ENCODE peak calls at places on chromosomes 7 and 10, in five cellular contexts. S is fibroblast of lung, Y is cardiac muscle cell, I is A549, T is brain microvascular endothelial cell. R is an unnamed sample.

GRCh38 chr7:2785071-2785500 is 59.0 kb downstream of the GNA12 start:
- DNase-seq in S (peak), Y (peak), I (no peak), T (peak), R (peak)

GRCh38 chr7:24825931-24826661 is 68.8 kb upstream of the GSDME start:
- DNase-seq in S (peak), Y (no peak), I (peak), T (peak), R (peak)

GRCh38 chr10:79445217-79445707 is at the start of gene ZCCHC24:
- DNase-seq in S (no peak), Y (no peak), I (peak), T (no peak), R (no peak)

GRCh38 chr7:152882576-152883310 is 123.2 kb downstream of the ACTR3B start:
- DNase-seq in S (no peak), Y (no peak), I (no peak), T (no peak), R (no peak)

GRCh38 chr10:36888925-36889573 is 236.3 kb upstream of the ANKRD30A start:
- DNase-seq in S (no peak), Y (peak), I (peak), T (peak), R (no peak)

GRCh38 chr7:19754521-19755116 is 18.8 kb downstream of the TMEM196 start:
- DNase-seq in S (peak), Y (peak), I (peak), T (peak), R (peak)

GRCh38 chr10:79400567-79401004 is 44.8 kb downstream of the ZCCHC24 start:
- DNase-seq in S (no peak), Y (peak), I (peak), T (no peak), R (no peak)

GRCh38 chr7:54764861-54765260 is 5.8 kb upstream of the SEC61G start:
- DNase-seq in S (no peak), Y (no peak), I (no peak), T (no peak), R (no peak)

GRCh38 chr10:47268696-47269095 is 31.3 kb upstream of the GDF10 start:
- DNase-seq in S (no peak), Y (no peak), I (no peak), T (no peak), R (no peak)

GRCh38 chr10:90787906-90788491 is 69.8 kb downstream of the HTR7 start:
- DNase-seq in S (peak), Y (peak), I (peak), T (peak), R (no peak)

GRCh38 chr7:135803143-135803542 is 54.5 kb upstream of the FAM180A start:
- DNase-seq in S (no peak), Y (no peak), I (peak), T (no peak), R (no peak)

GRCh38 chr10:124604214-124605000 is 139.8 kb downstream of the FAM53B start:
- DNase-seq in S (no peak), Y (no peak), I (no peak), T (no peak), R (no peak)

GRCh38 chr10:69800109-69800508 is 1.6 kb upstream of the COL13A1 start:
- DNase-seq in S (peak), Y (peak), I (peak), T (peak), R (peak)

GRCh38 chr10:73886085-73886529 is 11.8 kb upstream of the CAMK2G start:
- DNase-seq in S (peak), Y (peak), I (peak), T (peak), R (peak)

GRCh38 chr7:27172823-27173411 is 1.2 kb downstream of the HOXA10 start:
- DNase-seq in S (no peak), Y (no peak), I (peak), T (no peak), R (no peak)

GRCh38 chr10:2681911-2682310 is 385.4 kb upstream of the PFKP start:
- DNase-seq in S (no peak), Y (no peak), I (no peak), T (no peak), R (no peak)

GRCh38 chr7:67267914-67268313 is 271.3 kb downstream of the TYW1 start:
- DNase-seq in S (no peak), Y (peak), I (no peak), T (no peak), R (no peak)

GRCh38 chr10:24513155-24513554 is 210.5 kb downstream of the ARHGAP21 start:
- DNase-seq in S (peak), Y (no peak), I (peak), T (peak), R (peak)

GRCh38 chr10:131261890-131262289 is 49.6 kb downstream of the TCERG1L start:
- DNase-seq in S (no peak), Y (no peak), I (no peak), T (no peak), R (no peak)

GRCh38 chr7:2710256-2710655 is 22.3 kb downstream of the AMZ1 start:
- DNase-seq in S (no peak), Y (no peak), I (no peak), T (no peak), R (no peak)

GRCh38 chr10:99461230-99461629 is 30.8 kb upstream of the GOT1 start:
- DNase-seq in S (peak), Y (no peak), I (peak), T (peak), R (no peak)

GRCh38 chr10:123840714-123841113 is 50.9 kb downstream of the CPXM2 start:
- DNase-seq in S (no peak), Y (no peak), I (no peak), T (no peak), R (no peak)

GRCh38 chr10:23478570-23478969 is 39.7 kb downstream of the OTUD1 start:
- DNase-seq in S (no peak), Y (no peak), I (no peak), T (no peak), R (no peak)

GRCh38 chr10:124701881-124702656 is 42.1 kb downstream of the FAM53B start:
- DNase-seq in S (peak), Y (no peak), I (no peak), T (peak), R (no peak)

GRCh38 chr10:92290076-92290836 is 622 bp downstream of the CPEB3 start:
- DNase-seq in S (peak), Y (peak), I (peak), T (peak), R (peak)

GRCh38 chr10:98528785-98529183 is 82.0 kb upstream of the HPS1 start:
- DNase-seq in S (no peak), Y (no peak), I (no peak), T (no peak), R (no peak)

GRCh38 chr7:129741743-129742213 is 130.3 kb downstream of the NRF1 start:
- DNase-seq in S (no peak), Y (no peak), I (no peak), T (no peak), R (no peak)

GRCh38 chr10:78139336-78139735 is 105.7 kb downstream of the RPS24 start:
- DNase-seq in S (no peak), Y (peak), I (no peak), T (no peak), R (no peak)

GRCh38 chr10:17003151-17003550 is 126.5 kb downstream of the CUBN start:
- DNase-seq in S (peak), Y (no peak), I (no peak), T (peak), R (peak)

GRCh38 chr7:139088268-139088667 is 21.3 kb downstream of the ZC3HAV1 start:
- DNase-seq in S (no peak), Y (no peak), I (no peak), T (no peak), R (no peak)

GRCh38 chr10:94006591-94007550 is 13.1 kb downstream of the PLCE1 start:
- DNase-seq in S (peak), Y (peak), I (peak), T (peak), R (peak)

GRCh38 chr10:132308588-132309451 is 1.1 kb upstream of the STK32C start:
- DNase-seq in S (no peak), Y (peak), I (no peak), T (no peak), R (no peak)

GRCh38 chr7:44964384-44964830 is 14.4 kb downstream of the MYO1G start:
- DNase-seq in S (no peak), Y (no peak), I (peak), T (no peak), R (no peak)

GRCh38 chr7:123624527-123625183 is 23.0 kb downstream of the ASB15 start:
- DNase-seq in S (no peak), Y (no peak), I (peak), T (no peak), R (no peak)

GRCh38 chr7:43642897-43643630 is 60.2 kb downstream of the STK17A start:
- DNase-seq in S (no peak), Y (no peak), I (no peak), T (no peak), R (no peak)

GRCh38 chr10:37930423-37930822 is 46.0 kb downstream of the ZNF25 start:
- DNase-seq in S (no peak), Y (no peak), I (no peak), T (no peak), R (no peak)

GRCh38 chr7:99106869-99107268 is 37.0 kb downstream of the SMURF1 start:
- DNase-seq in S (peak), Y (no peak), I (no peak), T (no peak), R (no peak)

DNA sequence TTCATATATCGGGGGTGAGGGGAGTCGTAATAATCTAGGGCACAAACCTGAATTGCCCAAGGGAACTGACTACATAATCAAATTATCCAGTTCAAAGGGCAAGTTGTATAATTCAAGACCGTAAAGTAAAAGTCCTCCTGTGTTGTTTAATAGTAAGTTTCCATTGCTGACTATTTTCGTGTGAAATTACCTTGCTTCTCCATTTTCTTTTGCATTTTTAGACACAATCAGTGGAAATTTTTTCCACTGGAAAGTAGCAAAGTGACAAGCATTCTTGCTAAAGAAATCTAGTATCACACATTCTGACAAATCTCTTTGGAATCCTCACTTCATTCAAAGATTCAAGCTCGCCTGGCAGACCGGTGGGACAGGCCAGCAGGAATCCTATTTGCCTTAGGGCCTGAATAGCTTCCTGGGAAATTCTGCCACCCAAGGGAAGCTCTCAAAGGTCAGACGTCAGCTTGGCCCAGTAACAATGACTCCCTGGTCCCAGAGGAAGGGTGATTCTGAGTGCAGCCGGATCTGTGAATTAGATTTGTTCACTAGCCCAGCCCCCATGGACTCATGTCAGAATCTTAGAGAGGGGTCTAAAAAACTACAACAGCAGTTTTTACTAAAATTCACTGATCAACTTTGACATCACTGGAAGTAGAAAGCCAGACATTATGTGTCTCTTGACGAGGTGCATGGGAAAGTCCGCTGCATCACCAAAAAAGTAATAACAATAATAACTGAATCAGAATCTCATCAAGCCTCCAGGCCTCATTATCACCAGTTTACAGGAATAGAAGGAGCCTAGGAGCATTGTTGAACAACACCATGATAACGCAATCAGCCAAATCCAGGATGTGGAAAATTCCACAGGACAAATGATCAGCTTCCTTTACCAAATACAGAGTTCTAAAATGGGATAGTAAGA is 161.0 kb downstream of the SKIDA1 start:
- DNase-seq in S (peak), Y (peak), I (peak), T (peak), R (peak)
- H3K4me3 ChIP-seq in S (no peak), Y (no peak), I (peak), T (no peak), R (no peak)

DNA sequence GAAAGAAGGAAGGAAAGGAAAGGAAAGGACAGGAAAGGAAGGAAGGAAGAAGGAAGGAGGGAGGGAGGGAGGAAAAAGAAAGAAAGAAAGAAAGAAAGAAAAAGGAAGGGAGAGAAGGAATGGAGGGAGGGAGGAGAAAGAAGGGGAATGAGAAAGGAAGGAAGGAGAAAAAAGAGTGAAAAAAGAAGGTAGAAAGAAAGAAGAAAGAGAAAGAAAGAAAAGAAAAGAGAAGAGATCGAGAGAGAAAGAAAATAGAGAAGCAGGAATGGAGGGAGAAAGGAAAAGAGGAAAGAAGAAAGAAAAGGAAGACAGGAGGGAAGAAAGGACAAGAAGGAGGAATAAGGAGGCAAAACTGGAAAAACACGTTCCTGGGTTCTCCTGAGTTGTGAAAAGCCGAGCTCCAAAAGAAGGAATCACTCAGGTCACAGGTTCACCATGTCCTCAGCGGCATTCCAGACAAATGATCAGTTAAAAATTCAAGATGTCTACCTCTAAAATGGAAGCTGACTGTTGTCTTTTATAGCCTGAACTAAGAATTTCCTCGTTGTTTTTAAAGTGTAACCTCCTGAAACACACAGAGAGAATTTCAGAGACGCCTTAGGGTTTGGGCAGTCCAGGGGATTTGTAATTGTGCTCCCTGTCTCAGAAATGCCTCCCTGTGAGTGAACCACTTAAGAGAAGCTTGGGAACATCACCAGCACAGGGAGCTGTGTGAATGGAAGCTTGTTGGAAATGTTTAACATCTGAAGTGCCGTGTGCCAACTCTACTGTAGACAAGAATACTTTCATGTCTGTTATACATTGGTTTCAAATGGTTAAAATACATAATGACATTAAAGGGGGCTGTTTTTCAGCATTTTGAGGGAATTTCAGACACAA is 80.7 kb downstream of the INHBA start:
- DNase-seq in S (no peak), Y (peak), I (no peak), T (no peak), R (no peak)
- TF ChIP-seq CTCF in S (no peak), Y (no peak), I (no peak), T (no peak), R (no peak)

GRCh38 chr7:94375167-94375566 is 19.5 kb upstream of the COL1A2 start:
- DNase-seq in S (peak), Y (peak), I (no peak), T (peak), R (peak)

GRCh38 chr7:94376281-94376680 is 18.4 kb upstream of the COL1A2 start:
- DNase-seq in S (no peak), Y (no peak), I (no peak), T (no peak), R (no peak)

GRCh38 chr7:94374721-94375120 is 20.0 kb upstream of the COL1A2 start:
- DNase-seq in S (peak), Y (no peak), I (no peak), T (no peak), R (no peak)

GRCh38 chr7:94375713-94376112 is 19.0 kb upstream of the COL1A2 start:
- DNase-seq in S (peak), Y (peak), I (no peak), T (peak), R (peak)

DNA sequence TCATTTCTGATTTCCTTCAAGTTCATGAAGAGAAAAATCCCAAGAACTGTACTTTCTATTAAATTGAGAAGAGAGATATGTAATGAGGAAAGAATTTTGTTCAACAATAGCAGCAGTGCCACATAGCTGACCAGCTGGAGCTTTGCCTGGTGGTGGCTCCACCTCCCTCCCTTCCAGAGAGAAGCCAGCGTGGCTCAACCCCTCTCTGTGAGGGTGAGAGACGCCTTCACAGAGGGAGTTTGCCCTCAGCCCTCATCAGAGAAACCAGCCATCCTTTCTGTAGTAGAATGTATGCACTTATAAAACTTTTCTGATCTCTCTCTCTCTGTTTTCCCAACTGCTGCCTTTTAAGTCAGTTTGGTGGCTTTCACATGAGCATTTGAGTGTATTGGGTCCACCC is 20.5 kb upstream of the COL1A2 start:
- DNase-seq in S (peak), Y (peak), I (no peak), T (peak), R (peak)
- H3K4me3 ChIP-seq in S (peak), Y (no peak), I (no peak), T (no peak), R (peak)

DNA sequence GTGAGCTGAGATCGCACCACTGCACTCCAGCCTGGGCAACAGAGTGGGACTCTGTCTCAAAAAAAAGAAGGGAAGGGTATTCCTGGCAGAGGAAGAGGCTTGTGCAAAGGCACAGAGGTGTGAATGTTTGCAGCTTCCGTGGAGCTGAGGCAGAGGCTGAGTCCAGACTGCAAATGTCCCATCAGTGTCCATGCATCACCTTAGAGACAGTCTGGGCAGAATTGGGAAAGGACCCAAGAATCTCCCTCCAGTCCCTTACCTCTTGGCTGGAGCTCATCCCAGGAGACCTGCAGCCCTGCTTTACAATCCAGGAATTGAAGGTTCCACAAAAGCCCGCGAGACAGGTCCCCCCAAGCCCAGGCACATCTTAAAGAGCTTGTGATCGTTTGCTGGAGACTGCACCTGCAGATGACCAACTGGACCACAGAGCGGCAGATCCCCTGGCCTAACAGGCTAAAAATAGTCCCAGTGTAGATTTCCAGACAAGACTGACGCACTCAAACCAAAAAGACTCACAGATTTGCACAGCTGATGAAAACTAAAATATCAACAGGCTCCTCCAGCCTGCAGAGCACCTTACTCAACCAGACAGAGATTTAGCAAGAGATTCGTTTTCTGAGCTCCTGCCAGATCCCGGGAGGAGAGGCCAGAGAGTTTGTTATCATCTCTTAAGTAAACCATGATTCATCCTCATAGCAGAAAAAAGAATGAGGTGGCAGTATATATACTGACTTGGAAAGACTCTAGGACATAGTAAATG is 22.9 kb upstream of the NANOS1 start:
- DNase-seq in S (peak), Y (no peak), I (peak), T (peak), R (peak)
- TF ChIP-seq CTCF in S (peak), Y (no peak), I (no peak), T (peak), R (peak)

DNA sequence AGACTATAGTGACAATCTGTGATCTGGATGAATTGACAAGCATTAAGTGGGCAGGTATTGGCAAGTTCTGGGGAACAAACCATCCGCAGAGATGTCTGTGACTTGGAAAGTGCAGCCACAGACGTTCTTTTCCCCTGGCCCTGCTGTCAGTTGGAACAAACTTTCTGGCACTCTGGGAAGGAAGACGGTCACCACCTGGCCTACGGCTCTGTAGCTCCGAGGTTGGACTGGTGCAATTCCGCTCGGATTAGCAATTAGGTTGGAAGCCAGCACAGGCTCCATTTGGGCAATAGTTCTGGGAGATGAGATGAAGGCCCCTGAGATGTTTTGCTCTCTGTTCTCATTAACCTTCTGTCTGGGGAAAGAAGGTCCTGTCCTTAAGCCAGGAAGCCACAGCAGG is 437.5 kb downstream of the CALN1 start:
- DNase-seq in S (no peak), Y (no peak), I (no peak), T (no peak), R (no peak)
- H3K4me3 ChIP-seq in S (no peak), Y (no peak), I (no peak), T (no peak), R (no peak)

GRCh38 chr7:49001610-49002033 is 77.3 kb downstream of the CDC14C start:
- DNase-seq in S (peak), Y (peak), I (peak), T (no peak), R (no peak)
- TF ChIP-seq CTCF in S (no peak), Y (peak), I (peak), T (peak), R (peak)

GRCh38 chr10:33553951-33554571 is 219.6 kb upstream of the NRP1 start:
- DNase-seq in S (no peak), Y (peak), I (no peak), T (no peak), R (no peak)
- H3K4me3 ChIP-seq in S (no peak), Y (no peak), I (no peak), T (no peak), R (no peak)

GRCh38 chr7:29748286-29749099 is 57.8 kb upstream of the WIPF3 start:
- DNase-seq in S (peak), Y (peak), I (peak), T (peak), R (peak)
- TF ChIP-seq CTCF in S (peak), Y (peak), I (peak), T (peak), R (peak)

GRCh38 chr10:86366033-86366901 is at the start of gene GRID1:
- DNase-seq in S (peak), Y (peak), I (no peak), T (no peak), R (no peak)
- H3K4me3 ChIP-seq in S (peak), Y (peak), I (peak), T (peak), R (peak)

R was measured in astrocyte of the cerebellum.